ENCODE peak calls at places on chromosomes 7 and 10, in seven cellular contexts. A, M, L, N, U, E and D are unnamed samples.

GRCh38 chr7:113968713-113969112 is 49.9 kb upstream of the PPP1R3A start:
- DNase-seq in U (no peak), L (no peak), M (no peak), E (no peak), N (no peak), A (no peak), D (no peak)

GRCh38 chr7:98240961-98241673 is 10.9 kb downstream of the TECPR1 start:
- DNase-seq in M (peak; percentile 75), E (peak; percentile 46), L (no peak), A (peak; percentile 60), N (peak; percentile 60), U (no peak), D (no peak)

GRCh38 chr7:111853231-111853990 is 291.1 kb upstream of the IMMP2L start:
- DNase-seq in M (no peak), L (no peak), E (no peak), A (no peak), U (no peak), N (no peak), D (no peak)

GRCh38 chr10:9244880-9245279 is 1190.4 kb downstream of the GATA3 start:
- DNase-seq in A (no peak), N (no peak), E (no peak), L (no peak), U (no peak), M (no peak), D (no peak)

GRCh38 chr10:114694735-114695134 is 36.7 kb upstream of the ABLIM1 start:
- DNase-seq in M (no peak), L (no peak), E (peak; percentile 45), N (peak; percentile 58), U (no peak), A (peak; percentile 26), D (no peak)

GRCh38 chr10:48495282-48496045 is 109.4 kb downstream of the ARHGAP22 start:
- DNase-seq in A (no peak), N (no peak), E (no peak), U (no peak), M (no peak), L (no peak), D (no peak)

GRCh38 chr10:43863859-43864591 is 215.3 kb upstream of the ZNF32 start:
- DNase-seq in M (no peak), A (peak; percentile 77), U (peak; percentile 38), N (peak; percentile 13), E (no peak), L (no peak), D (peak; percentile 31)

GRCh38 chr10:63769367-63769766 is 248.2 kb downstream of the REEP3 start:
- DNase-seq in L (no peak), M (no peak), A (no peak), N (no peak), U (no peak), E (no peak), D (no peak)

GRCh38 chr7:154997840-154998370 is 5.0 kb downstream of the PAXIP1 start:
- DNase-seq in M (no peak), U (peak; percentile 76), A (no peak), E (no peak), N (no peak), L (no peak), D (no peak)

GRCh38 chr10:12252882-12253546 is 57.0 kb downstream of the CDC123 start:
- DNase-seq in U (no peak), M (no peak), A (peak; percentile 22), L (no peak), N (peak; percentile 34), E (peak; percentile 19), D (no peak)